ENCODE peak calls at places on chromosomes 6 and 20, in seven cellular contexts. S is stimulated activated CD4-positive, alpha-beta T cell treated with anti-CD3 and anti-CD28 coated beads, Interleukin-4, amount 100 ng/mL, for 24 hours; E is head of caudate nucleus; T is cardiac fibroblast; D is kidney; M is Karpas-422; J is GM03348. A is an unnamed sample.
A peak's percentile ranks its signal among the peaks of the same experiment; 100 is the strongest.

GRCh38 chr20:3221398-3222226 is 12.3 kb downstream of the ITPA start:
- DNase-seq in S (no peak), M (no peak), E (no peak), T (no peak), D (peak; percentile 77), J (no peak), A (no peak)

GRCh38 chr6:159104163-159104885 is 59.5 kb upstream of the TAGAP start:
- DNase-seq in T (peak; percentile 58), J (peak; percentile 89), E (peak; percentile 74), M (peak; percentile 93), D (peak; percentile 83), S (peak; percentile 82), A (peak; percentile 74)

GRCh38 chr6:25582101-25582500 is 69.9 kb upstream of the SCGN start:
- DNase-seq in S (no peak), T (no peak), D (no peak), M (no peak), E (no peak), J (no peak), A (no peak)

GRCh38 chr6:26553739-26554668 is 15.8 kb downstream of the HMGN4 start:
- DNase-seq in S (peak; percentile 86), J (peak; percentile 71), E (peak; percentile 87), D (peak; percentile 87), T (peak; percentile 97), M (peak; percentile 93), A (peak; percentile 87)

GRCh38 chr6:50974319-50974718 is 155.6 kb downstream of the TFAP2B start:
- DNase-seq in T (no peak), S (no peak), D (no peak), M (no peak), J (no peak), E (no peak), A (no peak)

GRCh38 chr6:106486236-106486635 is 125.7 kb downstream of the CRYBG1 start:
- DNase-seq in D (no peak), J (no peak), E (no peak), S (no peak), T (peak; percentile 48), M (no peak), A (no peak)

GRCh38 chr6:111805511-111806181 is 67.6 kb downstream of the FYN start:
- DNase-seq in J (peak; percentile 36), T (peak; percentile 69), E (no peak), M (peak; percentile 69), D (no peak), S (peak; percentile 76), A (no peak)

GRCh38 chr6:143125896-143126573 is 65.3 kb downstream of the AIG1 start:
- DNase-seq in M (no peak), T (peak; percentile 55), D (no peak), S (no peak), E (no peak), J (peak; percentile 13), A (no peak)

GRCh38 chr20:63183422-63184146 is 32.3 kb downstream of the YTHDF1 start:
- DNase-seq in J (peak; percentile 77), D (peak; percentile 61), E (peak; percentile 60), M (peak; percentile 82), S (peak; percentile 58), T (peak; percentile 38), A (peak; percentile 69)

GRCh38 chr6:168939771-168940170 is 313.9 kb downstream of the THBS2 start:
- DNase-seq in J (no peak), T (no peak), M (no peak), D (no peak), S (no peak), E (no peak), A (no peak)

GRCh38 chr6:100057941-100058340 is 63.9 kb upstream of the MCHR2 start:
- DNase-seq in S (no peak), M (no peak), D (no peak), J (no peak), T (no peak), E (no peak), A (no peak)

GRCh38 chr20:48904566-48905321 is 16.8 kb upstream of the ARFGEF2 start:
- DNase-seq in D (no peak), T (peak; percentile 81), J (peak; percentile 81), S (peak; percentile 79), M (peak; percentile 92), E (peak; percentile 81), A (peak; percentile 88)

GRCh38 chr20:25280051-25280573 is 32.2 kb downstream of the PYGB start:
- DNase-seq in T (no peak), M (no peak), J (no peak), E (peak; percentile 9), S (no peak), D (peak; percentile 84), A (no peak)

GRCh38 chr20:52230406-52230805 is 38.8 kb upstream of the ZFP64 start:
- DNase-seq in D (no peak), M (no peak), E (no peak), S (no peak), T (peak; percentile 63), J (peak; percentile 9), A (no peak)

GRCh38 chr20:21436186-21436585 is 38.9 kb upstream of the NKX2-4 start:
- DNase-seq in E (no peak), T (peak; percentile 93), D (no peak), J (peak; percentile 79), S (no peak), M (no peak), A (no peak)

GRCh38 chr6:20717743-20718142 is 183.5 kb downstream of the CDKAL1 start:
- DNase-seq in E (no peak), T (no peak), D (no peak), S (no peak), J (no peak), M (no peak), A (no peak)

GRCh38 chr6:14889172-14889571 is 356.7 kb upstream of the JARID2 start:
- DNase-seq in M (no peak), T (peak; percentile 46), J (no peak), S (no peak), D (no peak), E (no peak), A (no peak)

GRCh38 chr6:144215402-144215931 is 65.2 kb downstream of the STX11 start:
- DNase-seq in M (peak; percentile 58), D (peak; percentile 63), T (peak; percentile 44), J (peak; percentile 67), E (peak; percentile 17), S (peak; percentile 20), A (peak; percentile 59)

GRCh38 chr6:13445005-13445743 is 42.2 kb downstream of the GFOD1 start:
- DNase-seq in S (no peak), D (peak; percentile 81), E (peak; percentile 69), J (peak; percentile 52), T (peak; percentile 61), M (no peak), A (peak; percentile 58)